ENCODE peak calls at places on chromosomes 11 and 22, in nine cellular contexts. B is T-helper 22 cell; R is left ventricle myocardium superior; E is uterus; I is stimulated activated CD8-positive, alpha-beta memory T cell treated with anti-CD3 and anti-CD28 coated beads, Interleukin-2, amount 100 ng/mL, for 1 hour; V is stimulated activated CD4-positive, alpha-beta T cell treated with anti-CD3 and anti-CD28 coated beads, Interleukin-1b, Interleukin-23, amount 100 ng/mL, for 24 hours; M is mammary epithelial cell; S is activated T-cell treated with anti-CD3 and anti-CD28 coated beads, Interleukin-2, amount 50 U/mL, for 1 hour; H is NCI-H1092. O is an unnamed sample.

GRCh38 chr11:117511981-117512448 is 184.4 kb downstream of the CEP164 start:
- DNase-seq in V (no peak), B (no peak), E (no peak), H (no peak), S (no peak), M (no peak), I (no peak), R (no peak), O (no peak)

GRCh38 chr22:28442264-28442950 is 237.2 kb downstream of the TTC28 start:
- DNase-seq in B (no peak), I (peak; percentile 25), S (peak; percentile 73), M (peak; percentile 75), V (no peak), H (no peak), R (peak; percentile 91), E (peak; percentile 75), O (peak; percentile 87)

GRCh38 chr22:40156001-40156516 is 21.7 kb upstream of the TNRC6B start:
- DNase-seq in V (no peak), S (no peak), I (no peak), R (no peak), B (no peak), H (peak; percentile 18), E (no peak), M (peak; percentile 82), O (no peak)

GRCh38 chr22:30866811-30867271 is 101.7 kb downstream of the MORC2 start:
- DNase-seq in E (peak; percentile 9), S (peak; percentile 10), R (no peak), I (no peak), H (no peak), B (no peak), M (no peak), V (no peak), O (peak; percentile 34)

GRCh38 chr22:31122532-31123291 is at the start of gene INPP5J:
- DNase-seq in V (no peak), R (peak; percentile 72), S (no peak), H (peak; percentile 54), B (no peak), M (peak; percentile 35), E (peak; percentile 58), I (no peak), O (peak; percentile 50)

GRCh38 chr11:44963071-44963575 is 12.4 kb upstream of the TP53I11 start:
- DNase-seq in E (no peak), B (no peak), S (no peak), I (no peak), M (no peak), H (no peak), R (no peak), V (no peak), O (no peak)

GRCh38 chr22:22693531-22693884 is 49.1 kb downstream of the GGTLC2 start:
- DNase-seq in M (no peak), B (no peak), V (no peak), S (no peak), I (no peak), E (no peak), R (no peak), H (no peak), O (no peak)

GRCh38 chr11:128448981-128449713 is 138.2 kb downstream of the ETS1 start:
- DNase-seq in H (no peak), S (no peak), R (no peak), V (no peak), M (no peak), I (no peak), E (no peak), B (no peak), O (no peak)

GRCh38 chr11:5343474-5344335 is at the start of gene OR51B5:
- DNase-seq in S (no peak), H (no peak), E (no peak), V (no peak), R (no peak), B (no peak), I (no peak), M (no peak), O (no peak)

GRCh38 chr22:47191630-47192105 is 429.2 kb downstream of the TBC1D22A start:
- DNase-seq in E (no peak), V (no peak), H (no peak), B (no peak), M (no peak), R (no peak), I (no peak), S (no peak), O (no peak)

GRCh38 chr11:1640076-1640946 is 10.7 kb downstream of the KRTAP5-5 start:
- DNase-seq in B (no peak), V (no peak), E (no peak), R (no peak), S (peak; percentile 48), I (no peak), M (peak; percentile 23), H (peak; percentile 68), O (peak; percentile 56)

GRCh38 chr22:36934153-36934939 is 20.9 kb downstream of the CSF2RB start:
- DNase-seq in B (no peak), E (no peak), V (no peak), M (no peak), R (no peak), S (no peak), H (no peak), I (no peak), O (no peak)

GRCh38 chr11:45270946-45271345 is 15.2 kb downstream of the SYT13 start:
- DNase-seq in E (no peak), R (no peak), B (no peak), V (no peak), S (no peak), H (no peak), I (no peak), M (no peak), O (no peak)

GRCh38 chr11:2694495-2694894 is 5.3 kb downstream of the KCNQ1OT1 start:
- DNase-seq in V (no peak), E (no peak), B (no peak), I (no peak), S (no peak), R (no peak), M (no peak), H (no peak), O (no peak)

GRCh38 chr22:41000941-41001721 is 50.0 kb downstream of the RBX1 start:
- DNase-seq in M (no peak), S (no peak), H (no peak), V (no peak), I (no peak), E (no peak), R (no peak), B (no peak), O (no peak)

GRCh38 chr11:8766043-8766992 is 83.7 kb downstream of the RPL27A start:
- DNase-seq in V (no peak), M (peak; percentile 39), H (no peak), E (peak; percentile 14), S (no peak), I (no peak), R (no peak), B (no peak), O (no peak)

GRCh38 chr11:73019448-73019847 is 122.7 kb downstream of the FCHSD2 start:
- DNase-seq in E (no peak), V (no peak), H (no peak), B (no peak), M (no peak), R (no peak), I (no peak), S (no peak), O (no peak)

GRCh38 chr11:79212711-79213110 is 228.1 kb downstream of the TENM4 start:
- DNase-seq in H (no peak), R (no peak), M (no peak), S (no peak), V (no peak), E (no peak), B (no peak), I (no peak), O (no peak)

GRCh38 chr11:27977527-27977926 is 130.4 kb downstream of the KIF18A start:
- DNase-seq in E (no peak), M (no peak), S (no peak), B (no peak), R (no peak), V (no peak), H (no peak), I (no peak), O (no peak)

GRCh38 chr11:101127699-101128570 is 1.7 kb downstream of the PGR start:
- DNase-seq in H (no peak), M (no peak), E (peak; percentile 29), B (no peak), R (peak; percentile 64), S (no peak), V (no peak), I (no peak), O (no peak)

GRCh38 chr11:105969756-105970155 is 52.3 kb downstream of the MSANTD4 start:
- DNase-seq in B (no peak), R (no peak), S (no peak), M (no peak), H (no peak), I (no peak), V (no peak), E (no peak), O (no peak)

GRCh38 chr11:127345819-127346459 is 345.4 kb upstream of the KIRREL3 start:
- DNase-seq in B (no peak), R (peak; percentile 44), H (peak; percentile 51), V (no peak), S (no peak), I (no peak), M (peak; percentile 9), E (no peak), O (peak; percentile 51)

GRCh38 chr22:35637943-35638342 is 10.3 kb upstream of the APOL6 start:
- DNase-seq in S (no peak), M (no peak), V (no peak), E (no peak), I (no peak), R (no peak), B (no peak), H (no peak), O (no peak)

GRCh38 chr22:29032584-29032983 is 29.0 kb downstream of the C22orf31 start:
- DNase-seq in M (no peak), S (no peak), I (no peak), B (no peak), R (no peak), V (no peak), H (no peak), E (no peak), O (no peak)

GRCh38 chr11:40274017-40274416 is 1185.4 kb downstream of the LRRC4C start:
- DNase-seq in M (peak; percentile 63), I (no peak), B (no peak), H (no peak), R (no peak), S (no peak), E (no peak), V (no peak), O (no peak)

GRCh38 chr11:58616594-58616993 is 5.9 kb upstream of the CNTF start:
- DNase-seq in I (no peak), R (peak; percentile 51), E (peak; percentile 39), S (no peak), H (no peak), M (peak; percentile 69), B (no peak), V (no peak), O (no peak)

GRCh38 chr11:111200010-111200534 is 45.5 kb upstream of the POU2AF2 start:
- DNase-seq in H (no peak), M (no peak), E (no peak), B (no peak), R (no peak), V (no peak), S (no peak), I (no peak), O (no peak)

GRCh38 chr11:126147268-126148111 is 64.0 kb downstream of the RPUSD4 start:
- DNase-seq in M (no peak), E (no peak), S (no peak), I (no peak), V (no peak), B (no peak), H (peak; percentile 50), R (no peak), O (no peak)

GRCh38 chr11:15662285-15662684 is 547.6 kb downstream of the INSC start:
- DNase-seq in B (no peak), H (no peak), V (no peak), R (no peak), I (no peak), M (no peak), E (no peak), S (no peak), O (no peak)

O was measured in head of caudate nucleus.